ENCODE peak calls at places on chromosome 4, in six cellular contexts. V, T, I, K, M and U are unnamed samples.

GRCh38 chr4:129064717-129065116 is 28.6 kb downstream of the SCLT1 start:
- DNase-seq in V (no peak), T (no peak), I (no peak), K (no peak), M (no peak), U (no peak)

GRCh38 chr4:125891597-125892258 is 577.0 kb downstream of the FAT4 start:
- DNase-seq in V (no peak), T (no peak), I (no peak), K (no peak), M (no peak), U (peak)

GRCh38 chr4:144820115-144820514 is 174.2 kb downstream of the HHIP start:
- DNase-seq in V (no peak), T (no peak), I (no peak), K (no peak), M (no peak), U (no peak)

GRCh38 chr4:139916041-139916440 is 237.9 kb downstream of the MAML3 start:
- DNase-seq in V (no peak), T (no peak), I (no peak), K (no peak), M (no peak), U (no peak)

GRCh38 chr4:9762823-9763475 is 18.5 kb upstream of the DRD5 start:
- DNase-seq in V (peak), T (peak), I (peak), K (peak), M (peak), U (peak)

GRCh38 chr4:175657571-175657970 is 154.5 kb downstream of the GPM6A start:
- DNase-seq in V (no peak), T (no peak), I (no peak), K (no peak), M (no peak), U (no peak)

GRCh38 chr4:110361921-110362320 is 114.0 kb upstream of the ENPEP start:
- DNase-seq in V (no peak), T (no peak), I (no peak), K (no peak), M (no peak), U (peak)

GRCh38 chr4:56668267-56668666 is 12.8 kb downstream of the HOPX start:
- DNase-seq in V (peak), T (no peak), I (no peak), K (no peak), M (peak), U (no peak)

GRCh38 chr4:158789853-158790252 is 21.0 kb downstream of the FNIP2 start:
- DNase-seq in V (no peak), T (no peak), I (no peak), K (no peak), M (no peak), U (no peak)

GRCh38 chr4:92969650-92970370 is 666.0 kb downstream of the GRID2 start:
- DNase-seq in V (no peak), T (no peak), I (no peak), K (no peak), M (no peak), U (peak)

GRCh38 chr4:150582101-150582565 is at the start of gene MAB21L2:
- DNase-seq in V (no peak), T (no peak), I (no peak), K (no peak), M (peak), U (no peak)

GRCh38 chr4:126733301-126733700 is 899.5 kb upstream of the INTU start:
- DNase-seq in V (no peak), T (no peak), I (no peak), K (no peak), M (no peak), U (no peak)

GRCh38 chr4:25159837-25160713 is at the start of gene SEPSECS:
- DNase-seq in V (peak), T (peak), I (peak), K (peak), M (peak), U (peak)

GRCh38 chr4:89123418-89123817 is 12.1 kb downstream of the TIGD2 start:
- DNase-seq in V (no peak), T (no peak), I (no peak), K (no peak), M (no peak), U (no peak)

GRCh38 chr4:86181585-86181984 is 178.3 kb downstream of the MAPK10 start:
- DNase-seq in V (no peak), T (no peak), I (no peak), K (no peak), M (no peak), U (no peak)

GRCh38 chr4:1809754-1810502 is 16.8 kb downstream of the FGFR3 start:
- DNase-seq in V (peak), T (peak), I (peak), K (peak), M (peak), U (no peak)

GRCh38 chr4:114383721-114384120 is 214.9 kb upstream of the UGT8 start:
- DNase-seq in V (no peak), T (no peak), I (no peak), K (no peak), M (no peak), U (peak)

GRCh38 chr4:124044867-124045266 is 648.3 kb downstream of the SPRY1 start:
- DNase-seq in V (peak), T (no peak), I (no peak), K (no peak), M (peak), U (no peak)